ENCODE peak calls at places on chromosomes 3 and 15, in seven cellular contexts. X is HEK293T; R is AML-193; K is stimulated activated CD4-positive, alpha-beta T cell treated with anti-CD3 and anti-CD28 coated beads, Interleukin-12 subunit alpha, Interleukin-12 subunit beta, amount 100 ng/mL, for 4 hours; Q is Caki2; B is foreskin keratinocyte; Z is right cardiac atrium. F is an unnamed sample.

GRCh38 chr3:97885931-97886824 is 64.4 kb downstream of the CRYBG3 start:
- DNase-seq in Q (no peak), K (no peak), R (no peak), X (no peak), Z (no peak), B (no peak), F (no peak)

GRCh38 chr3:154976072-154976983 is 103.8 kb upstream of the MME start:
- DNase-seq in X (no peak), Q (no peak), Z (no peak), R (no peak), K (no peak), B (no peak), F (no peak)

GRCh38 chr3:52775877-52776276 is 1.5 kb upstream of the ITIH1 start:
- DNase-seq in Z (no peak), Q (no peak), R (no peak), X (no peak), K (no peak), B (no peak), F (no peak)

GRCh38 chr3:173479301-173479700 is 81.8 kb downstream of the NLGN1 start:
- DNase-seq in K (no peak), X (no peak), B (no peak), Z (no peak), R (no peak), Q (no peak), F (no peak)

GRCh38 chr15:73637527-73637926 is 4.3 kb upstream of the NPTN start:
- DNase-seq in K (no peak), Q (peak), Z (no peak), B (no peak), X (no peak), R (no peak), F (no peak)

GRCh38 chr3:45482829-45483228 is 94.5 kb downstream of the LARS2 start:
- DNase-seq in K (no peak), B (no peak), R (no peak), Q (no peak), X (no peak), Z (no peak), F (no peak)

GRCh38 chr15:78211189-78211921 is 23.0 kb downstream of the ACSBG1 start:
- DNase-seq in Q (no peak), R (no peak), Z (no peak), B (no peak), X (no peak), K (no peak), F (no peak)

GRCh38 chr3:95134693-95135375 is 1072.0 kb downstream of the NSUN3 start:
- DNase-seq in X (no peak), Z (no peak), Q (peak), K (no peak), R (no peak), B (no peak), F (no peak)